ENCODE peak calls at places on chromosomes 3 and 15, in four cellular contexts. Z, I, T and Q are unnamed samples.
A peak's percentile ranks its signal among the peaks of the same experiment; 100 is the strongest.

GRCh38 chr3:50563867-50564266 is 3.7 kb downstream of the C3orf18 start:
- DNase-seq in T (no peak), I (no peak), Z (no peak), Q (no peak)

GRCh38 chr3:129238945-129239705 is 10.3 kb upstream of the COPG1 start:
- DNase-seq in T (peak; percentile 43), Z (no peak), I (no peak), Q (no peak)

GRCh38 chr3:94020293-94020692 is 8.1 kb downstream of the STX19 start:
- DNase-seq in I (no peak), T (no peak), Z (no peak), Q (no peak)

GRCh38 chr15:90201150-90201943 is at the start of gene SEMA4B:
- DNase-seq in Z (peak; percentile 68), I (peak; percentile 46), T (peak; percentile 61), Q (no peak)

GRCh38 chr3:114640126-114640525 is 346.3 kb downstream of the TIGIT start:
- DNase-seq in I (no peak), T (no peak), Z (no peak), Q (no peak)

GRCh38 chr3:158808697-158809096 is 6.8 kb downstream of the MFSD1 start:
- DNase-seq in I (no peak), Z (no peak), T (no peak), Q (no peak)

GRCh38 chr15:23422099-23422945 is 24.7 kb downstream of the GOLGA6L2 start:
- DNase-seq in I (no peak), Z (no peak), T (peak; percentile 29), Q (no peak)

GRCh38 chr15:43550527-43551363 is 33.3 kb downstream of the MAP1A start:
- DNase-seq in T (no peak), Z (no peak), I (no peak), Q (no peak)

GRCh38 chr3:59555593-59556315 is 505.9 kb upstream of the CFAP20DC start:
- DNase-seq in Z (no peak), T (no peak), I (no peak), Q (no peak)

GRCh38 chr3:49417516-49418120 is 4.7 kb downstream of the AMT start:
- DNase-seq in Z (no peak), I (no peak), T (no peak), Q (no peak)

GRCh38 chr15:67168694-67169093 is 85.8 kb downstream of the AAGAB start:
- DNase-seq in I (no peak), T (no peak), Z (no peak), Q (no peak)

GRCh38 chr3:57918123-57918837 is 89.9 kb upstream of the FLNB start:
- DNase-seq in Z (no peak), I (no peak), T (no peak), Q (no peak)

GRCh38 chr3:3443482-3443881 is 264.0 kb upstream of the CRBN start:
- DNase-seq in Z (no peak), I (no peak), T (no peak), Q (no peak)

GRCh38 chr15:41892621-41893421 is 1.0 kb downstream of the SPTBN5 start:
- DNase-seq in T (no peak), I (peak; percentile 66), Z (no peak), Q (peak; percentile 12)

GRCh38 chr15:66882251-66883020 is 180.4 kb downstream of the SMAD6 start:
- DNase-seq in T (no peak), I (no peak), Z (no peak), Q (no peak)

GRCh38 chr3:14922863-14923262 is 24.5 kb upstream of the NR2C2 start:
- DNase-seq in Z (no peak), T (no peak), I (no peak), Q (no peak)

GRCh38 chr15:31279221-31280036 is 47.2 kb upstream of the KLF13 start:
- DNase-seq in I (peak; percentile 67), T (no peak), Z (peak; percentile 24), Q (peak; percentile 12)

GRCh38 chr15:29244544-29244943 is 25.1 kb downstream of the NSMCE3 start:
- DNase-seq in T (no peak), Z (no peak), I (no peak), Q (no peak)

GRCh38 chr3:40009991-40010390 is 200.6 kb downstream of the MYRIP start:
- DNase-seq in Z (no peak), T (no peak), I (no peak), Q (no peak)

GRCh38 chr3:57130426-57131209 is 34.5 kb downstream of the IL17RD start:
- DNase-seq in I (peak; percentile 21), T (no peak), Z (no peak), Q (peak; percentile 39)

GRCh38 chr3:117865338-117865737 is 1155.8 kb downstream of the TUSC7 start:
- DNase-seq in I (no peak), Z (no peak), T (no peak), Q (no peak)